ENCODE peak calls at places on chromosome 12, in seven cellular contexts. U, A, Q, S, I, X and O are unnamed samples.

GRCh38 chr12:47349770-47350408 is 270.1 kb upstream of the AMIGO2 start:
- DNase-seq in U (no peak), A (peak), Q (no peak), S (no peak), I (peak), X (no peak), O (no peak)

GRCh38 chr12:49909826-49910225 is 6.1 kb upstream of the FAIM2 start:
- DNase-seq in U (no peak), A (peak), Q (no peak), S (peak), I (no peak), X (peak), O (no peak)

GRCh38 chr12:57139796-57140649 is 7.4 kb downstream of the LRP1-AS start:
- DNase-seq in U (no peak), A (no peak), Q (no peak), S (peak), I (no peak), X (no peak), O (no peak)

GRCh38 chr12:116466536-116466935 is 92.6 kb upstream of the MAP1LC3B2 start:
- DNase-seq in U (no peak), A (peak), Q (no peak), S (no peak), I (no peak), X (no peak), O (no peak)

GRCh38 chr12:7750350-7750749 is 3.2 kb upstream of the CLEC4C start:
- DNase-seq in U (no peak), A (no peak), Q (no peak), S (no peak), I (no peak), X (no peak), O (no peak)

GRCh38 chr12:73262788-73263381 is 990.7 kb downstream of the TRHDE start:
- DNase-seq in U (no peak), A (no peak), Q (no peak), S (no peak), I (no peak), X (no peak), O (no peak)

GRCh38 chr12:11862794-11863193 is 207.9 kb upstream of the BCL2L14 start:
- DNase-seq in U (no peak), A (peak), Q (no peak), S (no peak), I (no peak), X (no peak), O (no peak)

GRCh38 chr12:87812711-87813110 is 216.5 kb downstream of the C12orf50 start:
- DNase-seq in U (no peak), A (no peak), Q (no peak), S (no peak), I (no peak), X (no peak), O (no peak)

GRCh38 chr12:46133751-46134150 is 135.1 kb downstream of the SLC38A1 start:
- DNase-seq in U (no peak), A (no peak), Q (no peak), S (no peak), I (no peak), X (no peak), O (no peak)

GRCh38 chr12:11186837-11187236 is at the start of gene TAS2R42:
- DNase-seq in U (no peak), A (no peak), Q (no peak), S (no peak), I (no peak), X (no peak), O (no peak)

GRCh38 chr12:120439646-120440247 is 1.8 kb downstream of the COX6A1 start:
- DNase-seq in U (peak), A (peak), Q (peak), S (no peak), I (peak), X (peak), O (peak)

GRCh38 chr12:113575386-113575785 is 103.7 kb upstream of the LHX5 start:
- DNase-seq in U (no peak), A (no peak), Q (no peak), S (no peak), I (no peak), X (no peak), O (no peak)

GRCh38 chr12:54360717-54361456 is 3.4 kb downstream of the GPR84 start:
- DNase-seq in U (no peak), A (peak), Q (peak), S (no peak), I (peak), X (peak), O (peak)

GRCh38 chr12:52691076-52691764 is 11.0 kb upstream of the KRT1 start:
- DNase-seq in U (peak), A (no peak), Q (peak), S (peak), I (peak), X (peak), O (no peak)

GRCh38 chr12:51904951-51905471 is 2.3 kb upstream of the ACVRL1 start:
- DNase-seq in U (no peak), A (peak), Q (no peak), S (peak), I (no peak), X (no peak), O (no peak)

GRCh38 chr12:110693731-110694130 is 4.8 kb upstream of the HVCN1 start:
- DNase-seq in U (no peak), A (no peak), Q (no peak), S (no peak), I (no peak), X (no peak), O (peak)

GRCh38 chr12:114655934-114656697 is 27.9 kb downstream of the TBX3 start:
- DNase-seq in U (no peak), A (peak), Q (peak), S (no peak), I (no peak), X (no peak), O (no peak)